ENCODE peak calls at places on chromosomes 11 and 22, in eight cellular contexts. A is HFFc6, X is Calu3, L is GM10248, B is endothelial cell, F is breast epithelium, O is AG09309, J is foreskin keratinocyte. M is an unnamed sample.

GRCh38 chr22:17705565-17706450 is 67.3 kb downstream of the BCL2L13 start:
- DNase-seq in A (no peak), O (no peak), J (peak), B (no peak), F (no peak), X (no peak), L (no peak), M (no peak)

GRCh38 chr11:94583213-94583884 is 16.2 kb downstream of the PIWIL4 start:
- DNase-seq in L (no peak), O (no peak), X (no peak), A (no peak), B (no peak), J (no peak), F (no peak), M (no peak)

GRCh38 chr11:76124905-76125566 is 81.3 kb downstream of the WNT11 start:
- DNase-seq in X (no peak), O (no peak), A (no peak), L (peak), B (no peak), J (no peak), F (no peak), M (no peak)

GRCh38 chr22:22088658-22089458 is 106.3 kb upstream of the TOP3B start:
- DNase-seq in L (no peak), A (no peak), X (no peak), J (no peak), B (no peak), F (no peak), O (no peak), M (no peak)

GRCh38 chr22:27654536-27655445 is 146.8 kb downstream of the MN1 start:
- DNase-seq in F (no peak), L (no peak), J (no peak), A (no peak), X (peak), O (no peak), B (no peak), M (no peak)

GRCh38 chr22:27393371-27393770 is 408.2 kb downstream of the MN1 start:
- DNase-seq in L (no peak), A (no peak), F (no peak), J (peak), O (no peak), X (peak), B (no peak), M (no peak)

GRCh38 chr11:83521647-83522596 is 235.8 kb upstream of the CCDC90B start:
- DNase-seq in F (no peak), B (peak), X (no peak), L (no peak), J (no peak), A (peak), O (peak), M (no peak)

GRCh38 chr11:61494341-61495038 is 14.1 kb upstream of the LRRC10B start:
- DNase-seq in B (no peak), O (no peak), F (no peak), X (no peak), L (no peak), A (no peak), J (no peak), M (no peak)

GRCh38 chr22:29727248-29727551 is 7.4 kb downstream of the CABP7 start:
- DNase-seq in A (no peak), J (no peak), L (peak), X (peak), B (peak), F (no peak), O (no peak), M (no peak)

GRCh38 chr22:44427506-44428470 is 70.2 kb downstream of the RTL6 start:
- DNase-seq in A (no peak), L (no peak), F (no peak), X (no peak), O (no peak), J (no peak), B (no peak), M (no peak)
- TF ChIP-seq CTCF in A (no peak), L (no peak), F (no peak), X (no peak), O (no peak), J (no peak), B (no peak), M (no peak)

DNA sequence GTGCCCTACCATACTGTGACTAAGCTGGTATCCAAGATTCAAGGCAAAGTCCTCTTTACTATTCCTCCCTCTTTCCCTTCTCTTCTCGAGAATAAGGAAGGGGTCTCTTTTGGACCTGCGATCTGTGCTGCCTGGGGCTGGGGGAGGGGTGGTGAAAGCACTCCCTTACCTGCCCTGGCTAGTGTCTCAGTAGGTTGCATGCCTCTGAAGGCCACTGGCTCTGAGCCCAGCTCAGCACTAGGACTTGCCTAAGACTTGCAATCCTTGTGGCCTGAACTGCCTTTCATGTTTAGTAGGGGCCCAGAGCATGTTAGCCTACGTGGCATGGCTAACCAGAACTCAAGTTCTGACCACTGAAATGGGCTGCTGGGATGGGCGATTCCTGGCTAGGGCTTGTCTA is 13.0 kb upstream of the REXO2 start:
- DNase-seq in L (no peak), J (peak), X (no peak), F (no peak), B (no peak), A (no peak), O (no peak), M (no peak)
- TF ChIP-seq CTCF in L (no peak), J (no peak), X (no peak), F (no peak), B (no peak), A (no peak), O (no peak), M (no peak)

GRCh38 chr22:50271011-50271394 is 823 bp upstream of the MAPK11 start:
- DNase-seq in O (no peak), A (no peak), L (no peak), B (no peak), J (no peak), X (no peak), F (no peak), M (no peak)
- TF ChIP-seq CTCF in O (no peak), A (no peak), L (no peak), B (no peak), J (peak), X (no peak), F (no peak), M (no peak)

GRCh38 chr22:33657670-33658069 is 262.6 kb downstream of the LARGE1 start:
- DNase-seq in O (no peak), F (no peak), B (no peak), X (no peak), A (no peak), L (no peak), J (no peak), M (no peak)
- TF ChIP-seq CTCF in O (no peak), F (no peak), B (no peak), X (no peak), A (no peak), L (no peak), J (no peak), M (no peak)

DNA sequence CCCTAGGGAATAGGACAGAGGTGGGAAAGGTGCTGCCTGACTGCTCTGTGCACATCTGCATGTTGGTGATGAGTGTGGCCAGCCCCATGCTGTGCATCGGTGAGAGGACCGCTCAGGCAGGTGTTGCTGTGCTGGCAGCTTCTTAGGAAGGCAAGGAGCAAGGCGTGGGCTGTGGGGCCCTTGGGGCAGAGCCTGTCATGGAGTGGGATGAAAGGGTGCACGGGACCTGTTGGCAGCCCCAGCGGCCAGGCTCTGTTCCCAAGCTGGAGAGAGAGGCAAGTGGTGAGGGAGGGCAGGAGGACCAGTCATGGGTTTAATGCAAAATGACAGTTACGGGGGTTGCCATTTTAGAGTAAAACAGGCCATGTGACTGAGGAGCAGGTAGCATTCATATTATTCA is 78.3 kb downstream of the ZBTB16 start:
- DNase-seq in F (no peak), X (no peak), O (no peak), A (no peak), B (no peak), J (no peak), L (no peak), M (no peak)
- TF ChIP-seq CTCF in F (no peak), X (no peak), O (no peak), A (no peak), B (no peak), J (no peak), L (no peak), M (no peak)

GRCh38 chr11:63572026-63572688 is 9.0 kb upstream of the PLAAT2 start:
- DNase-seq in A (no peak), B (no peak), F (no peak), L (no peak), O (no peak), J (no peak), X (no peak), M (no peak)

GRCh38 chr11:63574856-63575602 is 11.8 kb upstream of the PLAAT2 start:
- DNase-seq in A (no peak), F (peak), J (no peak), L (no peak), B (no peak), X (no peak), O (no peak), M (no peak)

GRCh38 chr11:63569570-63569969 is 6.4 kb upstream of the PLAAT2 start:
- DNase-seq in X (no peak), J (no peak), B (no peak), A (no peak), F (no peak), O (no peak), L (no peak), M (no peak)

DNA sequence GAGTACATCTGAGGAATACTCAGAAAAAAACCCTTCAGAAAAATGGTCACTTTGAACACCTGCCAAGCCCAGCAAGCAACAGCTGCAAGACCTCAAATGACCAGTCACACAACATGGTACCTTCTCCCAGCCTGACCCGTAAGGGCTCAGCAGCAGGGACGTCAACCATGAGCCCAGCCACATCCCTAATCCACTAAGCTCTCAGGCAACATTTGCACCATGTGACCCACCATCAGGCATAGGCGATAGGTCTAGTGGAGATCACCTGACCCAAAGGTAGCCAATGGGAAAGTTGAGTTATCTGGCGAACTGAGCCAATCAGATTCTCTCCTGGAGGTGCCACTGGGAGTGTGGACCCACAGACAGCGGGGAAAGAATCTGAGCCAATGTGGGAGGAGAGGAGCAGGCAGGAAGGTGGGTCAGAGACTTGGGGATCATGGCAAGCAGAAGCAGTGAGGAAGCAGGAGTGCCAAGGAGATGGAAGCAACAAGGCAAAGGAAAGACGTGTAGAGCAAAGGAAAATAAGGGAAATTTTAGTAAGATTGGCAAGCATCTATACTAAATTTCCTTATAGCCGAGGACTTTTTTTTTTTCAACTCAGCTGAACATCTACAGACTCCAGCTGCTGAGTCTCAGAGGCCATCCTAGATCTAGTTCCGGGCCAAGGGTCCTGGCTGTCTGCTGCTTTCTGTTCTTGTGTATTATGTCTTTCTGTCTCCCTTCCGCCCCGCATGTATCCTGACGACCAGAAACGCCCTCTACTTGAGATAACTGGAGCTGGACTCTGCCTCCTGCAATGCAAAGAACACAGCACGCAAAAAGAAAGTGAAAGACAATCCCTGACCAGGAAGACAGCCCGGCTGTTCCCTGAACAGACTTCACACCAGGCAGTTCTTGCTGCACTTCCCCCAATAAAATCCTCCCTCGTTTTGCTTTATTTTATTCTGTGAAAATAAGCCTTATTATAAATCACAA is 11.0 kb upstream of the PLAAT2 start:
- DNase-seq in B (no peak), J (no peak), F (no peak), L (peak), X (peak), O (peak), A (peak), M (no peak)
- TF ChIP-seq CTCF in B (no peak), J (no peak), F (no peak), L (no peak), X (no peak), O (peak), A (peak), M (no peak)

DNA sequence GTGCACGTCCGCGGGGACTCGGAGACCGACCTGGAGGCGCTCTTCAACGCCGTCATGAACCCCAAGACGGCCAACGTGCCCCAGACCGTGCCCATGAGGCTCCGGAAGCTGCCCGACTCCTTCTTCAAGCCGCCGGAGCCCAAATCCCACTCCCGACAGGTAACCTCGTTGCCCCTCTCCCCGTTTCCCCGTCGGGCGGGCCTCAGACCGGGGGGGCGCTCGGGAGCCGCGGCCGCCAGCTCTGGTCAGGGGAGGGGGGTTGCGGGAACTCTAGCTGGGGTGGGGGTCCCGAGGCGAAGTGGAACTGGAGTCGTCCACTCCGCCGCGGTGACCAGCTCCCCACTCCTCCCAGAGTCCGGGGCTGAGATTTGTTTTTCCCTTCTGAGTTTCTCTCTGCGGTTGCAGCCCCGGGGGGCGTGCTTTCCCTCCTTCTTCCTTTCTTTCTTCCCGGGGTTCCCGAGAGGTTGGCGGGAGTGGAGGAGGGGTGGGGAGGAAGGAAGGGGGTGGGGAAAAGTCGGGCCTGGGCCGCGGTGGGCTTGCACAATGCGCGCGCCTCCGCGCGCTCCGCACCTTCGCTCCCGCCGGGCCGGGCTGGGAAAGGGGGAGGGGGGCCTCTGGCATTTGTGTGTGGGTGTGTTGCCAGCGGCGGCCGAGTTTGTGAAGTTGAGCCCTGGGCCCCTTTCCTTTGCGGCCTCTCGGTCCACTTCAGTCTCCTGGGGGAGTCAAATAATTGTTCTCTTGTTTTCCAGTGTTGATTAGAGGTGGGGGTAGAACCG is 952 bp downstream of the YAP1 start:
- DNase-seq in J (peak), O (no peak), A (peak), B (peak), F (peak), L (peak), X (peak), M (no peak)
- TF ChIP-seq CTCF in J (peak), O (peak), A (peak), B (no peak), F (no peak), L (no peak), X (no peak), M (peak)

DNA sequence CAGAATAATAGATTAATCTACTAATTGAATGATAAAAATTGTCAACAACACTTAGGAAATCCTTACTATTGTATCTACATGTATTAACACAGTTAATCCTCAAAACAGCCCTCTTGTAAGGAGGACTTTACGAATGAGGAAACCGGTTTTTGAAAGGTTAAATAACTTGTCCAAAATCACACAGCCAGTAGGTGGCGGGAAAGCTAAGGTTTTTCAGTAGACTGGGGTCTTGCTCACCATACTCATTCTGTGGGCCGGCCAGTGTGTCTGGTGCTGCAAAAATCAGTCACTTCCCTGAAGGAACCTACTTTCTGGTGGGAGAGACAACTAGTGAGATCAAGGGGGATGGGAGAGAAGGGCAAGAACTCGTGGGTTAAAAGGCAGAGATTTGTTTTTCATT is 3.8 kb downstream of the DCPS start:
- DNase-seq in F (no peak), J (no peak), L (no peak), O (no peak), B (peak), A (peak), X (peak), M (no peak)
- TF ChIP-seq CTCF in F (no peak), J (peak), L (peak), O (peak), B (peak), A (peak), X (peak), M (peak)

DNA sequence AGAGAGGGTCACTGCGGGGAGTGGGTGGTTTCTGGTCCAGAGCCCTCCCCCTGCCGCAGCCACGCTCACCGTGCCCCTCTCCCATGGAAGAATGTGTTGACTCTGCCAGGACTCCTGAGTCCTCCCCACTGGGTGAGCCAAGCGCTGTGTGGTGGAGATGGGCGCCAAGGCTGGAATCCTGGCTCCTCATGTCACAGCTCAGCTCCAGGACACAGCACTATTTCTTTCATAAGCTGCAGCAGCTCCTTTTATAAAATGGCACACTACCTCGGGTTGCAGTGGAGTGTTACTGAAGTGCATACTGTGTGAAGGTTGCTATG is 83.9 kb downstream of the FEZ1 start:
- DNase-seq in B (no peak), J (no peak), L (no peak), A (no peak), O (no peak), F (no peak), X (no peak), M (no peak)
- TF ChIP-seq CTCF in B (no peak), J (no peak), L (no peak), A (no peak), O (no peak), F (no peak), X (no peak), M (no peak)

M was measured in LNCaP clone FGC.